ENCODE peak calls at places on chromosomes 2 and 18, in eight cellular contexts. Z, E, J, Q, F, L, C and X are unnamed samples.

GRCh38 chr2:217166241-217166640 is 306.4 kb upstream of the TNP1 start:
- DNase-seq in Z (no peak), E (no peak), Q (peak; percentile 10), L (peak; percentile 15), C (no peak), J (peak; percentile 21), F (peak; percentile 30), X (peak; percentile 35)

GRCh38 chr2:30527411-30527810 is 80.4 kb downstream of the LCLAT1 start:
- DNase-seq in Z (no peak), L (no peak), J (no peak), C (no peak), E (no peak), Q (no peak), F (no peak), X (no peak)

GRCh38 chr2:95077893-95078603 is 43.6 kb downstream of the MRPS5 start:
- DNase-seq in Q (no peak), L (peak; percentile 2), Z (no peak), F (peak; percentile 12), J (no peak), C (no peak), E (no peak), X (no peak)

GRCh38 chr18:72544092-72544886 is at the start of gene CBLN2:
- DNase-seq in F (peak; percentile 92), Q (peak; percentile 41), C (no peak), J (peak; percentile 31), L (peak; percentile 87), E (no peak), Z (no peak), X (no peak)

GRCh38 chr2:181070119-181070833 is 89.9 kb downstream of the UBE2E3 start:
- DNase-seq in F (no peak), L (no peak), J (peak; percentile 21), Q (peak; percentile 3), E (no peak), Z (no peak), C (no peak), X (no peak)

GRCh38 chr2:28608061-28608828 is 112.4 kb downstream of the PLB1 start:
- DNase-seq in C (no peak), Z (no peak), L (no peak), E (peak; percentile 89), F (no peak), J (no peak), Q (no peak), X (no peak)

GRCh38 chr2:8310557-8311455 is 371.1 kb upstream of the ID2 start:
- DNase-seq in F (no peak), L (no peak), J (no peak), C (no peak), E (no peak), Z (no peak), Q (no peak), X (no peak)

GRCh38 chr2:54680397-54681032 is 42.9 kb upstream of the EML6 start:
- DNase-seq in C (no peak), F (no peak), Z (no peak), E (no peak), L (peak; percentile 34), J (no peak), Q (no peak), X (no peak)

GRCh38 chr2:46298522-46299351 is 1.5 kb downstream of the EPAS1 start:
- DNase-seq in F (peak; percentile 88), Z (peak; percentile 16), J (peak; percentile 44), Q (no peak), L (peak; percentile 74), C (no peak), E (peak; percentile 39), X (peak; percentile 61)

GRCh38 chr2:212021947-212022346 is 516.7 kb downstream of the ERBB4 start:
- DNase-seq in Z (no peak), Q (no peak), L (no peak), E (no peak), C (no peak), J (no peak), F (no peak), X (no peak)

GRCh38 chr2:182384860-182385259 is 42.0 kb downstream of the PDE1A start:
- DNase-seq in F (no peak), E (no peak), C (no peak), L (no peak), J (no peak), Z (no peak), Q (no peak), X (no peak)

GRCh38 chr2:180029575-180029974 is 22.5 kb upstream of the CWC22 start:
- DNase-seq in E (no peak), Q (no peak), C (no peak), F (no peak), Z (no peak), J (no peak), L (no peak), X (no peak)